ENCODE peak calls at places on chromosomes 3 and 15, in nine cellular contexts. J is CD8-positive, alpha-beta memory T cell; X is RWPE2; V is psoas muscle; Q is SJSA1; C is CD4-positive, alpha-beta memory T cell; A is sigmoid colon; H is cardiac muscle cell; F is neural progenitor cell. W is an unnamed sample.

GRCh38 chr3:190429681-190430080 is 20.0 kb downstream of the TMEM207 start:
- DNase-seq in J (no peak), X (no peak), V (no peak), Q (no peak), C (no peak), A (no peak), H (no peak), F (no peak), W (no peak)

GRCh38 chr3:123518892-123519485 is 65.9 kb downstream of the HACD2 start:
- DNase-seq in J (no peak), X (no peak), V (no peak), Q (no peak), C (no peak), A (no peak), H (no peak), F (no peak), W (no peak)

GRCh38 chr3:151879037-151879436 is 5.6 kb downstream of the SUCNR1 start:
- DNase-seq in J (no peak), X (no peak), V (no peak), Q (no peak), C (no peak), A (no peak), H (no peak), F (no peak), W (no peak)

GRCh38 chr3:131973731-131974130 is 61.1 kb downstream of the CPNE4 start:
- DNase-seq in J (no peak), X (no peak), V (no peak), Q (no peak), C (no peak), A (no peak), H (no peak), F (peak; percentile 61), W (no peak)

GRCh38 chr3:183044547-183045229 is 54.6 kb downstream of the MCCC1 start:
- DNase-seq in J (no peak), X (no peak), V (no peak), Q (no peak), C (no peak), A (no peak), H (no peak), F (no peak), W (no peak)

GRCh38 chr3:105260385-105260784 is 106.3 kb upstream of the ALCAM start:
- DNase-seq in J (no peak), X (no peak), V (no peak), Q (no peak), C (no peak), A (no peak), H (no peak), F (no peak), W (peak; percentile 13)

GRCh38 chr3:196431193-196432136 is 762 bp downstream of the UBXN7 start:
- DNase-seq in J (peak; percentile 1), X (no peak), V (peak; percentile 59), Q (no peak), C (peak; percentile 26), A (peak; percentile 65), H (peak; percentile 77), F (peak; percentile 32), W (peak; percentile 30)

GRCh38 chr3:189838291-189838690 is 207.1 kb downstream of the TP63 start:
- DNase-seq in J (no peak), X (no peak), V (no peak), Q (no peak), C (no peak), A (no peak), H (no peak), F (no peak), W (no peak)

GRCh38 chr3:153210660-153211059 is 48.6 kb downstream of the RAP2B start:
- DNase-seq in J (no peak), X (no peak), V (no peak), Q (no peak), C (no peak), A (no peak), H (no peak), F (peak; percentile 9), W (no peak)

GRCh38 chr3:128006471-128007424 is 45.5 kb upstream of the SEC61A1 start:
- DNase-seq in J (no peak), X (no peak), V (no peak), Q (no peak), C (no peak), A (peak; percentile 11), H (no peak), F (peak; percentile 12), W (no peak)

GRCh38 chr3:194953291-194953690 is 267.6 kb downstream of the FAM43A start:
- DNase-seq in J (no peak), X (no peak), V (no peak), Q (no peak), C (no peak), A (no peak), H (no peak), F (no peak), W (no peak)

GRCh38 chr3:197308591-197308990 is 10.2 kb upstream of the DLG1 start:
- DNase-seq in J (no peak), X (no peak), V (no peak), Q (no peak), C (no peak), A (no peak), H (no peak), F (no peak), W (no peak)

GRCh38 chr15:31272558-31273257 is 53.9 kb upstream of the KLF13 start:
- DNase-seq in J (no peak), X (peak; percentile 69), V (peak; percentile 26), Q (peak; percentile 40), C (no peak), A (peak; percentile 44), H (no peak), F (no peak), W (no peak)

GRCh38 chr3:26827169-26827568 is 204.6 kb downstream of the LRRC3B start:
- DNase-seq in J (no peak), X (no peak), V (no peak), Q (no peak), C (no peak), A (no peak), H (no peak), F (no peak), W (no peak)
- H3K9me3 ChIP-seq in J (no peaks in the 10 kb centered on the region), X (peaks cover 8% of the 10 kb centered on the region), V (peaks cover 22% of the 10 kb centered on the region), Q (peaks cover 2% of the 10 kb centered on the region), C (no peaks in the 10 kb centered on the region), A (peaks cover 8% of the 10 kb centered on the region), H (no peaks in the 10 kb centered on the region), F (peaks cover 5% of the 10 kb centered on the region), W (no peaks in the 10 kb centered on the region)

GRCh38 chr15:60004846-60005351 is 788 bp downstream of the FOXB1 start:
- DNase-seq in J (no peak), X (peak; percentile 74), V (no peak), Q (no peak), C (peak; percentile 52), A (no peak), H (peak; percentile 45), F (peak; percentile 75), W (peak; percentile 37)
- H3K27me3 ChIP-seq in J (peaks cover 97% of the 10 kb centered on the region), X (peaks cover 99% of the 10 kb centered on the region), V (peaks cover 99% of the 10 kb centered on the region), Q (peaks cover 89% of the 10 kb centered on the region), C (peaks cover 85% of the 10 kb centered on the region), A (peaks cover 98% of the 10 kb centered on the region), H (peaks cover 100% of the 10 kb centered on the region), F (peaks cover 77% of the 10 kb centered on the region), W (peaks cover 96% of the 10 kb centered on the region)

GRCh38 chr15:66866651-66867050 is 164.6 kb downstream of the SMAD6 start:
- DNase-seq in J (no peak), X (no peak), V (no peak), Q (peak; percentile 15), C (no peak), A (no peak), H (no peak), F (no peak), W (no peak)

GRCh38 chr15:66864871-66865281 is 162.8 kb downstream of the SMAD6 start:
- DNase-seq in J (no peak), X (peak; percentile 65), V (no peak), Q (peak; percentile 29), C (no peak), A (peak; percentile 45), H (no peak), F (no peak), W (no peak)

GRCh38 chr15:66864086-66864830 is 162.2 kb downstream of the SMAD6 start:
- DNase-seq in J (no peak), X (peak; percentile 63), V (no peak), Q (peak; percentile 14), C (no peak), A (peak; percentile 26), H (no peak), F (no peak), W (no peak)

GRCh38 chr15:66863382-66864085 is 161.5 kb downstream of the SMAD6 start:
- DNase-seq in J (no peak), X (peak; percentile 54), V (no peak), Q (peak; percentile 24), C (no peak), A (peak; percentile 36), H (no peak), F (no peak), W (no peak)

DNA sequence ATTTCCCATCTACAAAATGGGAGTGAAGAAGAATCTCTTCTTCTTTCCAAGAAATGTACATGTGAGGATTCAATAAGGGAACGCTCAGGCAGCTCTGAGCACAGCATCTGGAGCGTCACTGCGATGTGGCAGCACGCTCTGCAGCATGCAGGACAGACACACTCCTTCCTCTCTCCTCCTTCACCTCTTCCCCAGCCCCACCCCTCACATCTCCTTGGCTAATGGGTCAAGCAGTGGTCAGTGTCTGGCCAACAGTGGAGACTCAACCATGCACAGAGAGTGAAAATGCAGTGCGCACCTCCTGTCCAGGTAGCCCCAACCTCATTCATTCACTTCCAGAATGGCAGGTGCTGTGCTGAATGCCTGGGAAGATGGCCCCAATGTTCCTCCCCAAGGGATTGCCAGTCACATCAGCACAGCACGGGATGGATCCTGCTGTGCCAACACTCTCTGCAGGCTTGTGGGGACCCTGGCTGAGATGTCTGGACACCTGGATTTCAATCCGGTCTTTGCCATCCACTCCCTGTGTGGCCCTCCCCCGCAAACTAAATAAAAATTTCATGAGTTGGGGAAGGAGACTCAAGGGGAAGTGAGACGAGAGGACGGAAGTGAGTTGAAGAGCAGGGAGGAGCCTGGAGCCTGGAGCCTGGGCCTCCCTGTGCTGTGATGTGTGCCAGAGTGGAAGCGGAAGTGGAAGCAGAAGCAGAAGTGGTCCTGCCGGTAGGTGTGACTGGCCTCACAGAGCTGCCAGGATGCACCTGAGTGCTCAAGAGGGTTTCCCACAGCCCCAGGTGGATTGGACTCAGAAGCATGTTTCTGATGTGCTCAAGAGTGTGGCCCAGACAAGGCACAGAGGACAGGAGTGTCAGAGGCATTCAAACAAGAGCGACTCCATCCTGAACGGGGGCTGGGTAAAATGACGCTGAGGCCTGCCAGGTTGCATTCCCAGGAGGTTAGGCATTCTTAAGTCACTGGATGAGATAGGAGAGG is 163.9 kb downstream of the SMAD6 start:
- DNase-seq in J (no peak), X (peak; percentile 43), V (peak; percentile 62), Q (peak; percentile 27), C (no peak), A (peak; percentile 68), H (no peak), F (no peak), W (no peak)
- H3K4me3 ChIP-seq in J (no peak overlapping the region), X (no peak overlapping the region), V (no peak overlapping the region), Q (no peak overlapping the region), C (no peak overlapping the region), A (no peak overlapping the region), H (no peak overlapping the region), F (no peak overlapping the region), W (no peak overlapping the region)

DNA sequence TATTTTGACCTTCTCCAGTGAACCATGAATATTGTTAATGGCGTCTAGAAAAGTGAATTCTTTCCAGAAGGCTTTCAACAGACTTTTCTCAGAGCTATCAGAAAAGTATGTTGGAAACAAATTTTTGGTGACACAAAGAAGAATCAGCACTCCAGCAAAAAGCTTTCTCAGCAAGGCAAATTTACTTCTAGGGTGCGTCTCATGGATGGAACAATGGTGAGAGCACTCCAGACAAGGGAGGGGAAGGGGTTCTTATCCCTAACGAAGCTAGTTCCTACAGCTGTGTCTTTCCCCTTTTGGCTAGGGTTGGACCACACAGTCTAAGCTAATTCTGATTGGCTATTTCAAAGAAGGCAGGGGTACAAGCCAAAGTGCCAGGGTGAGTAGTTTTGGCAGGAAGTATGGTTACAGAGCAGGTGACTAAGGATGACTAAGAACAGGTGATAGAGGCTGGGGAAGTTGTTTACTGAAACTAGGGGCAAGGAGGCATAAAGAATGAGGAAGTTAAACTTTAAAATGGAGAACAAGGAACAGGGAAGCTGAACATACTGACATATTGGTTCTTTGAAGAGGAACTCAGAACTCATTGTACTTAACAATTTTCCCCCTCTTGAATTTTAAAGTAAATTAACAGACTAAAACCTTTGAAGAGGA is 959.8 kb downstream of the NAALADL2 start:
- DNase-seq in J (no peak), X (no peak), V (no peak), Q (no peak), C (no peak), A (no peak), H (no peak), F (no peak), W (no peak)
- H3K9me3 ChIP-seq in J (peaks cover 4% of the 10 kb centered on the region), X (peaks cover 2% of the 10 kb centered on the region), V (no peaks in the 10 kb centered on the region), Q (peaks cover 3% of the 10 kb centered on the region), C (no peaks in the 10 kb centered on the region), A (peaks cover 15% of the 10 kb centered on the region), H (no peaks in the 10 kb centered on the region), F (no peaks in the 10 kb centered on the region), W (peaks cover 18% of the 10 kb centered on the region)

W was measured in MG63.